ENCODE peak calls at places on chromosome 1, in nine cellular contexts. E, R, A, T, J, X, C, L and B are unnamed samples.

GRCh38 chr1:46277658-46278373 is 25.6 kb downstream of the LRRC41 start:
- DNase-seq in J (no peak), E (no peak), R (no peak), C (no peak), T (no peak), L (no peak), A (no peak), X (no peak), B (no peak)

GRCh38 chr1:229664133-229664689 is 38.2 kb downstream of the URB2 start:
- DNase-seq in C (no peak), J (no peak), X (no peak), L (peak; percentile 97), A (no peak), R (peak; percentile 88), E (peak; percentile 77), T (peak; percentile 14), B (peak; percentile 52)

GRCh38 chr1:165257969-165258459 is 98.5 kb downstream of the LMX1A start:
- DNase-seq in R (peak; percentile 69), A (peak; percentile 74), J (no peak), T (peak; percentile 77), X (peak; percentile 78), L (peak; percentile 97), E (no peak), C (no peak), B (peak; percentile 57)

GRCh38 chr1:243728192-243728570 is 121.9 kb downstream of the AKT3 start:
- DNase-seq in T (no peak), L (no peak), X (no peak), C (no peak), A (no peak), R (no peak), J (no peak), E (no peak), B (no peak)

GRCh38 chr1:119288751-119289150 is 79.8 kb upstream of the HAO2 start:
- DNase-seq in C (no peak), R (no peak), T (peak; percentile 21), J (no peak), E (no peak), X (no peak), A (no peak), L (no peak), B (no peak)

GRCh38 chr1:151852733-151853132 is 779 bp downstream of the THEM5 start:
- DNase-seq in C (no peak), A (no peak), R (no peak), L (no peak), T (no peak), E (no peak), X (no peak), J (no peak), B (no peak)

GRCh38 chr1:221740260-221740830 is 1.5 kb downstream of the DUSP10 start:
- DNase-seq in C (no peak), R (no peak), T (no peak), X (peak; percentile 12), L (peak; percentile 25), E (no peak), J (no peak), A (no peak), B (no peak)

GRCh38 chr1:1115830-1116700 is at the start of gene C1orf159:
- DNase-seq in X (peak; percentile 100), E (peak; percentile 98), A (peak; percentile 99), T (peak; percentile 96), C (peak; percentile 65), R (peak; percentile 98), L (peak; percentile 97), J (peak; percentile 100), B (peak; percentile 99)

GRCh38 chr1:8241417-8242014 is 76.4 kb upstream of the SLC45A1 start:
- DNase-seq in E (no peak), L (no peak), J (no peak), R (no peak), A (no peak), X (no peak), C (no peak), T (no peak), B (no peak)

GRCh38 chr1:67683736-67684525 is 1.1 kb upstream of the GADD45A start:
- DNase-seq in E (no peak), X (no peak), T (peak; percentile 69), C (no peak), L (peak; percentile 47), J (no peak), R (peak; percentile 15), A (no peak), B (peak; percentile 35)

GRCh38 chr1:212098771-212099170 is 63.2 kb downstream of the DTL start:
- DNase-seq in R (no peak), X (no peak), C (no peak), L (no peak), E (no peak), T (no peak), J (no peak), A (peak; percentile 27), B (no peak)

GRCh38 chr1:180366386-180367068 is 135.8 kb downstream of the ACBD6 start:
- DNase-seq in C (no peak), E (no peak), A (no peak), L (no peak), R (no peak), X (no peak), J (no peak), T (no peak), B (no peak)

GRCh38 chr1:64623750-64624445 is 121.0 kb upstream of the RAVER2 start:
- DNase-seq in J (no peak), X (no peak), C (peak; percentile 23), E (no peak), R (no peak), A (no peak), T (peak; percentile 56), L (peak; percentile 86), B (no peak)

GRCh38 chr1:199123615-199124014 is 484.8 kb downstream of the PTPRC start:
- DNase-seq in R (no peak), L (no peak), T (peak; percentile 85), C (peak; percentile 78), X (no peak), E (no peak), A (no peak), J (no peak), B (no peak)

GRCh38 chr1:20702416-20702815 is 15.4 kb downstream of the KIF17 start:
- DNase-seq in C (no peak), L (peak; percentile 27), T (peak; percentile 28), X (peak; percentile 24), R (no peak), J (no peak), A (no peak), E (no peak), B (no peak)

GRCh38 chr1:222547944-222548671 is at the start of gene HHIPL2:
- DNase-seq in A (no peak), T (no peak), J (no peak), L (peak; percentile 20), E (no peak), X (no peak), R (no peak), C (no peak), B (no peak)

GRCh38 chr1:160743266-160743665 is 4.2 kb downstream of the SLAMF7 start:
- DNase-seq in T (no peak), R (no peak), J (no peak), E (no peak), A (no peak), X (no peak), C (no peak), L (no peak), B (no peak)
- TF ChIP-seq CTCF in T (no peak), R (no peak), J (no peak), E (no peak), A (no peak), X (no peak), C (no peak), L (no peak), B (no peak)

DNA sequence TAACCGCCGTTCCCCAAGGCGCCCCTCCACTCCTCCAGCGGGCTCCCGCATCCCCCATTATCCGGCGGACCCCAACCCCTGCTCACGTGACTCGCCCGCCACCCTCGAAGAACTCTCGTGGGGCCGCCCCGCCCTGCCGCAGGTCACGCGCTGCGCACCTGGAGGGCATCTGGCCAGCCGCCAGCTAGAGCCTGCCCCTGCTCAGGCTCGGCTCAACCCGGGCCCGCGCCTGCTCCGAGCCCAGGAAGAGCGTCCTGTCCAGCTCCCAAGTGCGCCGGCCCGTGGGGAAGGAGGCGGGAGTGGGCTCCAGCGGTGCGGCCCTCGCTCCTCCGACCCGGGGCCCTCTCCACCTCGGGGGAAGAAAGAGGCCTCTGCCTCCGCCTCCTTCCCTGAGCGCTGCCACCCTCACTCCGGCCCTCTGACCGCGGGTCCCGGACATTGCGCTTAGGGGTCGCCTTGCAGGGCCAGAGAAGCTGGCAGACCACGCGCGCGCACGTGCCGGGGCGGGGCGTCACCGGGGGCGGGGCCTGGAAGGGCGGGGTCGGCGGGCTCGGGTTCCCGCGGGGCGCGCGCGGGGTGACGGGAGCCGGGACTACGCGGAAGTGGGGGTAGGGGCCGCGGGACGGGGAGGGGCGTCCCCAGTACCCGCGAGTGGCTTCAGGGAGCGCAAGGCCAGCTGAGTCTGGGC is 28.4 kb downstream of the HMGN2 start:
- DNase-seq in J (peak; percentile 99), A (peak; percentile 92), X (peak; percentile 89), T (peak; percentile 57), C (no peak), E (peak; percentile 92), L (peak; percentile 86), R (peak; percentile 94), B (peak; percentile 97)
- TF ChIP-seq CTCF in J (peak; percentile 49), A (no peak), X (peak; percentile 3), T (no peak), C (no peak), E (peak; percentile 44), L (no peak), R (no peak), B (no peak)

GRCh38 chr1:27491748-27492700 is 2.1 kb upstream of the WASF2 start:
- DNase-seq in X (no peak), J (no peak), C (no peak), R (peak; percentile 78), L (no peak), A (peak; percentile 68), E (peak; percentile 44), T (no peak), B (no peak)

GRCh38 chr1:27499142-27499541 is 9.2 kb upstream of the WASF2 start:
- DNase-seq in R (no peak), X (no peak), A (no peak), J (no peak), E (no peak), C (no peak), T (no peak), L (no peak), B (no peak)

GRCh38 chr1:27496604-27497155 is 6.7 kb upstream of the WASF2 start:
- DNase-seq in J (no peak), L (no peak), T (peak; percentile 52), E (no peak), C (no peak), R (no peak), A (no peak), X (peak; percentile 85), B (no peak)
- TF ChIP-seq CTCF in J (no peak), L (no peak), T (peak; percentile 39), E (no peak), C (peak; percentile 65), R (no peak), A (no peak), X (peak; percentile 58), B (no peak)

GRCh38 chr1:190439447-190439846 is 38.2 kb downstream of the BRINP3 start:
- DNase-seq in T (no peak), J (no peak), A (no peak), R (no peak), L (no peak), E (no peak), X (no peak), C (no peak), B (no peak)

DNA sequence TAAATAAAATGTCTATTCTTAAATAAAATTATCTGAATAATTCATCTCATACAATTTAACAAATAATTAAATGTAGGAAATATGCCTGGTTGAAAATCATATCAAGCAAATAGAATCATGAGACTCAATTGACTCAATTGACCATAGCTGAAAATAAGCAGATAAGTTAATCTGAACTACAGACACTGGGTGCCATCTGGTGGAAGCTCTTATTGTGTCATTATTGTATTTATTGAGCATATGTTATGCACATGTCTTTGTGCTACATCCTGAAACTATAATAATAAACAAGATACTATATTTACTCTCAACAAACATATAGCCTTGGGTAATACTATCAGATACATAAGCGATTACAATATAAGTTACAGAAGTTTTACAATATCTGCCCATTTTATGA is 41.0 kb downstream of the BRINP3 start:
- DNase-seq in E (no peak), L (peak; percentile 72), X (no peak), T (peak; percentile 7), R (peak; percentile 44), J (no peak), A (no peak), C (no peak), B (no peak)
- TF ChIP-seq CTCF in E (no peak), L (peak; percentile 69), X (peak; percentile 24), T (no peak), R (peak; percentile 17), J (no peak), A (no peak), C (peak; percentile 17), B (peak; percentile 11)